ENCODE peak calls at places on chromosomes 1 and 21, in four cellular contexts. One of them, this sample, is unnamed.
A peak's percentile ranks its signal among the peaks of the same experiment; 100 is the strongest.

GRCh38 chr1:145782166-145783099 is 41.5 kb downstream of the RNF115 start:
- DNase-seq in fibroblast of mammary gland: peak; percentile 94
- DNase-seq in tibial artery: no peak
- DNase-seq in CD8-positive, alpha-beta T cell: no peak
- DNase-seq in this sample: no peak

GRCh38 chr1:234773936-234774677 is 164.1 kb upstream of the IRF2BP2 start:
- DNase-seq in fibroblast of mammary gland: no peak
- DNase-seq in tibial artery: no peak
- DNase-seq in CD8-positive, alpha-beta T cell: no peak
- DNase-seq in this sample: no peak

GRCh38 chr1:43241352-43241953 is 28.3 kb upstream of the TMEM125 start:
- DNase-seq in fibroblast of mammary gland: peak; percentile 27
- DNase-seq in tibial artery: peak; percentile 38
- DNase-seq in CD8-positive, alpha-beta T cell: no peak
- DNase-seq in this sample: no peak

GRCh38 chr1:238985312-238985711 is 401.1 kb upstream of the CHRM3 start:
- DNase-seq in fibroblast of mammary gland: no peak
- DNase-seq in tibial artery: no peak
- DNase-seq in CD8-positive, alpha-beta T cell: no peak
- DNase-seq in this sample: no peak

GRCh38 chr1:63663873-63664272 is 70.7 kb downstream of the PGM1 start:
- DNase-seq in fibroblast of mammary gland: peak; percentile 58
- DNase-seq in tibial artery: no peak
- DNase-seq in CD8-positive, alpha-beta T cell: no peak
- DNase-seq in this sample: no peak

GRCh38 chr1:106621853-106622252 is 434.6 kb upstream of the PRMT6 start:
- DNase-seq in fibroblast of mammary gland: no peak
- DNase-seq in tibial artery: no peak
- DNase-seq in CD8-positive, alpha-beta T cell: no peak
- DNase-seq in this sample: no peak

GRCh38 chr1:175376194-175376593 is 183.6 kb upstream of the KIAA0040 start:
- DNase-seq in fibroblast of mammary gland: peak; percentile 12
- DNase-seq in tibial artery: no peak
- DNase-seq in CD8-positive, alpha-beta T cell: no peak
- DNase-seq in this sample: no peak

GRCh38 chr1:229268505-229268904 is 2.4 kb upstream of the RAB4A start:
- DNase-seq in fibroblast of mammary gland: no peak
- DNase-seq in tibial artery: no peak
- DNase-seq in CD8-positive, alpha-beta T cell: no peak
- DNase-seq in this sample: no peak

GRCh38 chr1:115714572-115715141 is 53.9 kb downstream of the CASQ2 start:
- DNase-seq in fibroblast of mammary gland: no peak
- DNase-seq in tibial artery: no peak
- DNase-seq in CD8-positive, alpha-beta T cell: no peak
- DNase-seq in this sample: no peak

GRCh38 chr1:231550448-231550781 is 21.9 kb downstream of the TSNAX start:
- DNase-seq in fibroblast of mammary gland: peak; percentile 22
- DNase-seq in tibial artery: no peak
- DNase-seq in CD8-positive, alpha-beta T cell: peak; percentile 19
- DNase-seq in this sample: no peak

GRCh38 chr1:91617242-91617837 is 116.7 kb downstream of the CDC7 start:
- DNase-seq in fibroblast of mammary gland: no peak
- DNase-seq in tibial artery: no peak
- DNase-seq in CD8-positive, alpha-beta T cell: no peak
- DNase-seq in this sample: no peak

GRCh38 chr1:21396516-21396915 is 43.4 kb upstream of the NBPF3 start:
- DNase-seq in fibroblast of mammary gland: no peak
- DNase-seq in tibial artery: no peak
- DNase-seq in CD8-positive, alpha-beta T cell: no peak
- DNase-seq in this sample: no peak

GRCh38 chr1:28190337-28190979 is 14.0 kb upstream of the PTAFR start:
- DNase-seq in fibroblast of mammary gland: no peak
- DNase-seq in tibial artery: no peak
- DNase-seq in CD8-positive, alpha-beta T cell: no peak
- DNase-seq in this sample: no peak

GRCh38 chr21:20527691-20528090 is 470.5 kb upstream of the NCAM2 start:
- DNase-seq in fibroblast of mammary gland: no peak
- DNase-seq in tibial artery: no peak
- DNase-seq in CD8-positive, alpha-beta T cell: no peak
- DNase-seq in this sample: no peak

GRCh38 chr1:2072109-2072806 is 22.0 kb downstream of the PRKCZ start:
- DNase-seq in fibroblast of mammary gland: no peak
- DNase-seq in tibial artery: no peak
- DNase-seq in CD8-positive, alpha-beta T cell: no peak
- DNase-seq in this sample: no peak

GRCh38 chr1:3321559-3322439 is 132.7 kb upstream of the ARHGEF16 start:
- DNase-seq in fibroblast of mammary gland: no peak
- DNase-seq in tibial artery: no peak
- DNase-seq in CD8-positive, alpha-beta T cell: no peak
- DNase-seq in this sample: no peak

GRCh38 chr1:36089393-36090121 is 865 bp downstream of the ADPRS start:
- DNase-seq in fibroblast of mammary gland: peak; percentile 31
- DNase-seq in tibial artery: peak; percentile 60
- DNase-seq in CD8-positive, alpha-beta T cell: no peak
- DNase-seq in this sample: no peak

GRCh38 chr1:59509341-59509869 is 212.5 kb downstream of the FGGY start:
- DNase-seq in fibroblast of mammary gland: no peak
- DNase-seq in tibial artery: no peak
- DNase-seq in CD8-positive, alpha-beta T cell: no peak
- DNase-seq in this sample: no peak

GRCh38 chr1:1264868-1265272 is 8.8 kb downstream of the UBE2J2 start:
- DNase-seq in fibroblast of mammary gland: peak; percentile 98
- DNase-seq in tibial artery: no peak
- DNase-seq in CD8-positive, alpha-beta T cell: no peak
- DNase-seq in this sample: no peak

GRCh38 chr1:225877570-225877969 is 4.6 kb downstream of the TMEM63A start:
- DNase-seq in fibroblast of mammary gland: peak; percentile 38
- DNase-seq in tibial artery: peak; percentile 85
- DNase-seq in CD8-positive, alpha-beta T cell: peak; percentile 40
- DNase-seq in this sample: peak; percentile 57
- TF ChIP-seq CTCF in fibroblast of mammary gland: peak; percentile 50
- TF ChIP-seq CTCF in tibial artery: peak; percentile 58
- TF ChIP-seq CTCF in CD8-positive, alpha-beta T cell: peak; percentile 16
- TF ChIP-seq CTCF in this sample: no peak

GRCh38 chr1:203083463-203083921 is 2.3 kb downstream of the MYOG start:
- DNase-seq in fibroblast of mammary gland: no peak
- DNase-seq in tibial artery: no peak
- DNase-seq in CD8-positive, alpha-beta T cell: peak; percentile 6
- DNase-seq in this sample: peak; percentile 24
- TF ChIP-seq CTCF in fibroblast of mammary gland: no peak
- TF ChIP-seq CTCF in tibial artery: no peak
- TF ChIP-seq CTCF in CD8-positive, alpha-beta T cell: no peak
- TF ChIP-seq CTCF in this sample: no peak

DNA sequence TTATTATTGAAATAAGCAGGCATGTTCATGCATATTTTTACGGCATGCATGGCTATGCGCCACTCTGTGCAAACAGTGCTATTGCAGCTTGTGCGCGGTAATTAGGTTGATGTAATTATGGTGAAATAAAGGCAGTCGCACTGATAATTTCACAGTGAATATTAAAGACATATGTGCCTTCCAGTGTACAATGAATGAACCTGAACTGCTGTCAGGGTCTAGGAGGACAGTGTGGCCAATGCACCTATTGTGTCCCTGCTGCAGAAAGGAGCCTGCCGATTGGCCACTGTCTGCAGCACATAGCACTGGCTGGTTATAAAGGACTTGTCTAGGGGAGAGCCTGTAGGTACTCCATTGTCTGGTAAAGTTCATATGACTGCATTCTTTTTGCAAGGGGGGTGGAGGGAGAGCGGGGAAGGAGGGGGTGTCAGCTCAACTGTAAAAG is 340.4 kb downstream of the USP25 start:
- DNase-seq in fibroblast of mammary gland: peak; percentile 48
- DNase-seq in tibial artery: no peak
- DNase-seq in CD8-positive, alpha-beta T cell: no peak
- DNase-seq in this sample: no peak
- TF ChIP-seq CTCF in fibroblast of mammary gland: peak; percentile 41
- TF ChIP-seq CTCF in tibial artery: no peak
- TF ChIP-seq CTCF in CD8-positive, alpha-beta T cell: no peak
- TF ChIP-seq CTCF in this sample: no peak

GRCh38 chr1:109290998-109291397 is 8.1 kb upstream of the PSRC1 start:
- DNase-seq in fibroblast of mammary gland: no peak
- DNase-seq in tibial artery: no peak
- DNase-seq in CD8-positive, alpha-beta T cell: no peak
- DNase-seq in this sample: no peak

GRCh38 chr1:109293026-109293425 is 10.1 kb upstream of the PSRC1 start:
- DNase-seq in fibroblast of mammary gland: no peak
- DNase-seq in tibial artery: no peak
- DNase-seq in CD8-positive, alpha-beta T cell: no peak
- DNase-seq in this sample: no peak

GRCh38 chr1:109295712-109296415 is 10.9 kb downstream of the MYBPHL start:
- DNase-seq in fibroblast of mammary gland: no peak
- DNase-seq in tibial artery: no peak
- DNase-seq in CD8-positive, alpha-beta T cell: no peak
- DNase-seq in this sample: no peak

GRCh38 chr1:109294481-109294880 is 11.5 kb upstream of the PSRC1 start:
- DNase-seq in fibroblast of mammary gland: no peak
- DNase-seq in tibial artery: no peak
- DNase-seq in CD8-positive, alpha-beta T cell: no peak
- DNase-seq in this sample: no peak

GRCh38 chr1:109290137-109290536 is 7.2 kb upstream of the PSRC1 start:
- DNase-seq in fibroblast of mammary gland: no peak
- DNase-seq in tibial artery: no peak
- DNase-seq in CD8-positive, alpha-beta T cell: no peak
- DNase-seq in this sample: no peak
- TF ChIP-seq CTCF in fibroblast of mammary gland: no peak
- TF ChIP-seq CTCF in tibial artery: no peak
- TF ChIP-seq CTCF in CD8-positive, alpha-beta T cell: no peak
- TF ChIP-seq CTCF in this sample: no peak

GRCh38 chr1:41485605-41486004 is 1.1 kb upstream of the EDN2 start:
- DNase-seq in fibroblast of mammary gland: peak; percentile 61
- DNase-seq in tibial artery: no peak
- DNase-seq in CD8-positive, alpha-beta T cell: no peak
- DNase-seq in this sample: no peak

GRCh38 chr1:41482001-41482765 is 2.3 kb downstream of the EDN2 start:
- DNase-seq in fibroblast of mammary gland: no peak
- DNase-seq in tibial artery: no peak
- DNase-seq in CD8-positive, alpha-beta T cell: no peak
- DNase-seq in this sample: peak; percentile 69

GRCh38 chr1:41482906-41483895 is 1.3 kb downstream of the EDN2 start:
- DNase-seq in fibroblast of mammary gland: no peak
- DNase-seq in tibial artery: peak; percentile 42
- DNase-seq in CD8-positive, alpha-beta T cell: no peak
- DNase-seq in this sample: no peak

GRCh38 chr1:41484881-41485280 is 398 bp upstream of the EDN2 start:
- DNase-seq in fibroblast of mammary gland: no peak
- DNase-seq in tibial artery: no peak
- DNase-seq in CD8-positive, alpha-beta T cell: no peak
- DNase-seq in this sample: no peak

DNA sequence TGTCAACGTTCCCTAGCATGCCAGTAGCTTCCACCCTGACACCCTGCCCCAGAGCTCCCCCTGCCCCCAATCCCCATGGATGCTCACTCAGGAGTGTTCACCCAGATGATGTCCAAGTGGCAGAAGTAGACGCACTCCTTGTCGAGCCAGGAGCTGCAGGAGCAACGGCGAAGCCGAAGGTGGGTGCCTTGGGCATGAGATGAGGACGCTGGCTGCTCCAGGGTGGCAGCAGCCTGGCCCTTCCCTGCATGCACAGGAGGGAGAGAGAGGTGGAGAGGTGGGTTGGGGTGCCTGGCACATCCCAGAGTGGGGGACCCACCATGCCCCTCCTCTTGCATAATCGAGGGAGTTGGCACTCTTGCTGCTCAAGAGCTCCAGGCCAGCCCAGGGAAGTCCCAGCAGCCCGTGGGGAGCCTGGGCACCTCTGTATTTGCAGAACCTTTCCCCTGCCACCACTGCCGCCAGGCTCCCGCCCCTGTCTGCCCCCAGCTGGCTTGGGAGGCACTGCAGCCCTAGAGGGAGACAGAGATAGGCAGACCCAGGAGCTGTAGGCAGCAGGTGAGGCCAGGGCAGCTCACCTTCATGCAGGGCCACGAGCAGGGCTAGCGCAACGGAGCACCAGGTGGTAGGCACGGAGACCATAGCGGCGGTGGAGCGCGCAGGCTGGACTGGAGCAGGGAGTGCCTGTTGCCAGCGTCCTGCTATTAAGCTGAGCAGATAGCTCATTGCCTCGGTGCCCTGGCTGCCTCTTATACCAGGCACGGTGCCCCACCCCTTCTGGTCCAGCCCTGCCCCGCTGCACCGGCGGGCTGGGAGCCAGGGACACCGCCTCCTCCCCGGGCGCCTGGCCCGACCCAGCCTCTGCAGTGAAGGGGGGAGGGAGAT is at the start of gene EDN2:
- DNase-seq in fibroblast of mammary gland: no peak
- DNase-seq in tibial artery: no peak
- DNase-seq in CD8-positive, alpha-beta T cell: no peak
- DNase-seq in this sample: no peak
- TF ChIP-seq CTCF in fibroblast of mammary gland: no peak
- TF ChIP-seq CTCF in tibial artery: peak; percentile 7
- TF ChIP-seq CTCF in CD8-positive, alpha-beta T cell: no peak
- TF ChIP-seq CTCF in this sample: no peak

GRCh38 chr1:7786785-7787184 is 2.7 kb downstream of the PER3 start:
- DNase-seq in fibroblast of mammary gland: no peak
- DNase-seq in tibial artery: no peak
- DNase-seq in CD8-positive, alpha-beta T cell: no peak
- DNase-seq in this sample: no peak

GRCh38 chr1:7783826-7784491 is at the start of gene PER3:
- DNase-seq in fibroblast of mammary gland: peak; percentile 92
- DNase-seq in tibial artery: peak; percentile 99
- DNase-seq in CD8-positive, alpha-beta T cell: peak; percentile 89
- DNase-seq in this sample: peak; percentile 93

GRCh38 chr1:7784492-7785071 is 491 bp downstream of the PER3 start:
- DNase-seq in fibroblast of mammary gland: no peak
- DNase-seq in tibial artery: peak; percentile 76
- DNase-seq in CD8-positive, alpha-beta T cell: no peak
- DNase-seq in this sample: no peak

GRCh38 chr1:7783178-7783711 is 846 bp upstream of the PER3 start:
- DNase-seq in fibroblast of mammary gland: peak; percentile 48
- DNase-seq in tibial artery: peak; percentile 93
- DNase-seq in CD8-positive, alpha-beta T cell: no peak
- DNase-seq in this sample: peak; percentile 49

DNA sequence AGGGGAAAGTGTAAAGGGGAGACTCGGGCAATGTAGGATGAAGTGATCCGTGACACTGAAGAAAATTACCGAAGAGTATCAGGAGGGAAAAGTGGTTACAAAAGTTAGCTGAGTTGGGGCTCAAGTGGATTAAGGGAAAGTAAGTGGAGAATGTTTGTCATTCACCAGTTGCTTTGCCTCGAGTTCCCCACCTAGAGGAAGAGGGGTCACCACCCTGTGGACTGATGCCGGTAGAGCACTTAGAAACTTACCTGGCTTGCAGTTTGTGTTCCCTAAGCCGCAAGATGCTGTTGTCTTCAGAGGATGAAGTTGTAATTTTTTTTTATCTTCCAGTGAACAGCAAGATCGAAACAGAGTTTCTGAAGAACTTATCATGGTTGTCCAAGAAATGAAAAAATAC is 1.0 kb downstream of the PER3 start:
- DNase-seq in fibroblast of mammary gland: no peak
- DNase-seq in tibial artery: no peak
- DNase-seq in CD8-positive, alpha-beta T cell: no peak
- DNase-seq in this sample: no peak
- TF ChIP-seq CTCF in fibroblast of mammary gland: no peak
- TF ChIP-seq CTCF in tibial artery: no peak
- TF ChIP-seq CTCF in CD8-positive, alpha-beta T cell: no peak
- TF ChIP-seq CTCF in this sample: no peak

This sample was measured in mesothelial cell of epicardium.